ENCODE peak calls at places on chromosomes 7 and 10, in seven cellular contexts. One of them, this sample, is unnamed.

GRCh38 chr7:23024454-23024853 is 10.5 kb upstream of the HYCC1 start:
- DNase-seq in upper lobe of left lung: no peak
- DNase-seq in choroid plexus epithelial cell: no peak
- DNase-seq in astrocyte: no peak
- DNase-seq in HepG2: no peak
- DNase-seq in fibroblast of the aortic adventitia: no peak
- DNase-seq in mesendoderm: no peak
- DNase-seq in this sample: no peak

GRCh38 chr10:35083242-35083641 is 6.9 kb downstream of the CUL2 start:
- DNase-seq in upper lobe of left lung: no peak
- DNase-seq in choroid plexus epithelial cell: no peak
- DNase-seq in astrocyte: no peak
- DNase-seq in HepG2: no peak
- DNase-seq in fibroblast of the aortic adventitia: no peak
- DNase-seq in mesendoderm: no peak
- DNase-seq in this sample: no peak

GRCh38 chr10:56722912-56723311 is 361.9 kb upstream of the ZWINT start:
- DNase-seq in upper lobe of left lung: no peak
- DNase-seq in choroid plexus epithelial cell: no peak
- DNase-seq in astrocyte: no peak
- DNase-seq in HepG2: no peak
- DNase-seq in fibroblast of the aortic adventitia: no peak
- DNase-seq in mesendoderm: peak
- DNase-seq in this sample: no peak

GRCh38 chr7:80491462-80491861 is 20.4 kb downstream of the GNAT3 start:
- DNase-seq in upper lobe of left lung: no peak
- DNase-seq in choroid plexus epithelial cell: no peak
- DNase-seq in astrocyte: no peak
- DNase-seq in HepG2: no peak
- DNase-seq in fibroblast of the aortic adventitia: no peak
- DNase-seq in mesendoderm: no peak
- DNase-seq in this sample: no peak

GRCh38 chr7:10802011-10802410 is 171.7 kb upstream of the PHF14 start:
- DNase-seq in upper lobe of left lung: no peak
- DNase-seq in choroid plexus epithelial cell: no peak
- DNase-seq in astrocyte: no peak
- DNase-seq in HepG2: no peak
- DNase-seq in fibroblast of the aortic adventitia: no peak
- DNase-seq in mesendoderm: no peak
- DNase-seq in this sample: no peak

GRCh38 chr7:7335215-7335614 is 152.9 kb downstream of the C1GALT1 start:
- DNase-seq in upper lobe of left lung: no peak
- DNase-seq in choroid plexus epithelial cell: no peak
- DNase-seq in astrocyte: no peak
- DNase-seq in HepG2: no peak
- DNase-seq in fibroblast of the aortic adventitia: no peak
- DNase-seq in mesendoderm: no peak
- DNase-seq in this sample: no peak

GRCh38 chr10:48456361-48456804 is 148.5 kb downstream of the ARHGAP22 start:
- DNase-seq in upper lobe of left lung: peak
- DNase-seq in choroid plexus epithelial cell: peak
- DNase-seq in astrocyte: no peak
- DNase-seq in HepG2: no peak
- DNase-seq in fibroblast of the aortic adventitia: no peak
- DNase-seq in mesendoderm: no peak
- DNase-seq in this sample: peak

GRCh38 chr7:15248514-15248913 is 313.3 kb downstream of the AGMO start:
- DNase-seq in upper lobe of left lung: no peak
- DNase-seq in choroid plexus epithelial cell: no peak
- DNase-seq in astrocyte: no peak
- DNase-seq in HepG2: no peak
- DNase-seq in fibroblast of the aortic adventitia: no peak
- DNase-seq in mesendoderm: no peak
- DNase-seq in this sample: no peak

GRCh38 chr10:23516530-23516929 is 77.7 kb downstream of the OTUD1 start:
- DNase-seq in upper lobe of left lung: no peak
- DNase-seq in choroid plexus epithelial cell: peak
- DNase-seq in astrocyte: peak
- DNase-seq in HepG2: peak
- DNase-seq in fibroblast of the aortic adventitia: peak
- DNase-seq in mesendoderm: peak
- DNase-seq in this sample: no peak

GRCh38 chr10:103879831-103880230 is 24.5 kb upstream of the SH3PXD2A start:
- DNase-seq in upper lobe of left lung: no peak
- DNase-seq in choroid plexus epithelial cell: no peak
- DNase-seq in astrocyte: no peak
- DNase-seq in HepG2: no peak
- DNase-seq in fibroblast of the aortic adventitia: no peak
- DNase-seq in mesendoderm: no peak
- DNase-seq in this sample: no peak

GRCh38 chr10:87752571-87752970 is 65.5 kb downstream of the ATAD1 start:
- DNase-seq in upper lobe of left lung: no peak
- DNase-seq in choroid plexus epithelial cell: peak
- DNase-seq in astrocyte: peak
- DNase-seq in HepG2: no peak
- DNase-seq in fibroblast of the aortic adventitia: peak
- DNase-seq in mesendoderm: no peak
- DNase-seq in this sample: no peak

GRCh38 chr7:41656357-41656756 is 46.5 kb downstream of the INHBA start:
- DNase-seq in upper lobe of left lung: no peak
- DNase-seq in choroid plexus epithelial cell: peak
- DNase-seq in astrocyte: peak
- DNase-seq in HepG2: no peak
- DNase-seq in fibroblast of the aortic adventitia: peak
- DNase-seq in mesendoderm: no peak
- DNase-seq in this sample: no peak

GRCh38 chr10:88261152-88261551 is 322.0 kb downstream of the RNLS start:
- DNase-seq in upper lobe of left lung: no peak
- DNase-seq in choroid plexus epithelial cell: no peak
- DNase-seq in astrocyte: no peak
- DNase-seq in HepG2: no peak
- DNase-seq in fibroblast of the aortic adventitia: no peak
- DNase-seq in mesendoderm: no peak
- DNase-seq in this sample: no peak

GRCh38 chr10:75679546-75679945 is 248.1 kb downstream of the LRMDA start:
- DNase-seq in upper lobe of left lung: no peak
- DNase-seq in choroid plexus epithelial cell: no peak
- DNase-seq in astrocyte: peak
- DNase-seq in HepG2: no peak
- DNase-seq in fibroblast of the aortic adventitia: no peak
- DNase-seq in mesendoderm: no peak
- DNase-seq in this sample: no peak

GRCh38 chr10:118543714-118544400 is 51.6 kb downstream of the PRLHR start:
- DNase-seq in upper lobe of left lung: peak
- DNase-seq in choroid plexus epithelial cell: peak
- DNase-seq in astrocyte: peak
- DNase-seq in HepG2: peak
- DNase-seq in fibroblast of the aortic adventitia: peak
- DNase-seq in mesendoderm: peak
- DNase-seq in this sample: peak

GRCh38 chr10:71213761-71214440 is 1.5 kb downstream of the UNC5B start:
- DNase-seq in upper lobe of left lung: no peak
- DNase-seq in choroid plexus epithelial cell: peak
- DNase-seq in astrocyte: peak
- DNase-seq in HepG2: no peak
- DNase-seq in fibroblast of the aortic adventitia: peak
- DNase-seq in mesendoderm: peak
- DNase-seq in this sample: no peak

GRCh38 chr7:124768525-124768924 is 2.9 kb upstream of the GPR37 start:
- DNase-seq in upper lobe of left lung: no peak
- DNase-seq in choroid plexus epithelial cell: no peak
- DNase-seq in astrocyte: no peak
- DNase-seq in HepG2: no peak
- DNase-seq in fibroblast of the aortic adventitia: no peak
- DNase-seq in mesendoderm: no peak
- DNase-seq in this sample: no peak

GRCh38 chr7:124762611-124763143 is 2.9 kb downstream of the GPR37 start:
- DNase-seq in upper lobe of left lung: no peak
- DNase-seq in choroid plexus epithelial cell: no peak
- DNase-seq in astrocyte: no peak
- DNase-seq in HepG2: peak
- DNase-seq in fibroblast of the aortic adventitia: no peak
- DNase-seq in mesendoderm: peak
- DNase-seq in this sample: no peak

GRCh38 chr7:124764847-124765400 is 668 bp downstream of the GPR37 start:
- DNase-seq in upper lobe of left lung: peak
- DNase-seq in choroid plexus epithelial cell: peak
- DNase-seq in astrocyte: no peak
- DNase-seq in HepG2: no peak
- DNase-seq in fibroblast of the aortic adventitia: no peak
- DNase-seq in mesendoderm: peak
- DNase-seq in this sample: peak

GRCh38 chr7:124764071-124764846 is 1.3 kb downstream of the GPR37 start:
- DNase-seq in upper lobe of left lung: no peak
- DNase-seq in choroid plexus epithelial cell: no peak
- DNase-seq in astrocyte: no peak
- DNase-seq in HepG2: no peak
- DNase-seq in fibroblast of the aortic adventitia: no peak
- DNase-seq in mesendoderm: no peak
- DNase-seq in this sample: no peak

GRCh38 chr7:124765401-124766352 is at the start of gene GPR37:
- DNase-seq in upper lobe of left lung: peak
- DNase-seq in choroid plexus epithelial cell: peak
- DNase-seq in astrocyte: peak
- DNase-seq in HepG2: no peak
- DNase-seq in fibroblast of the aortic adventitia: peak
- DNase-seq in mesendoderm: peak
- DNase-seq in this sample: peak
- H3K4me3 ChIP-seq in upper lobe of left lung: peak
- H3K4me3 ChIP-seq in choroid plexus epithelial cell: peak
- H3K4me3 ChIP-seq in astrocyte: peak
- H3K4me3 ChIP-seq in HepG2: no peak
- H3K4me3 ChIP-seq in fibroblast of the aortic adventitia: peak
- H3K4me3 ChIP-seq in mesendoderm: peak
- H3K4me3 ChIP-seq in this sample: peak

GRCh38 chr7:50308301-50309129 is 4.0 kb downstream of the IKZF1 start:
- DNase-seq in upper lobe of left lung: no peak
- DNase-seq in choroid plexus epithelial cell: no peak
- DNase-seq in astrocyte: no peak
- DNase-seq in HepG2: no peak
- DNase-seq in fibroblast of the aortic adventitia: no peak
- DNase-seq in mesendoderm: no peak
- DNase-seq in this sample: no peak

GRCh38 chr7:50305697-50306300 is 1.3 kb downstream of the IKZF1 start:
- DNase-seq in upper lobe of left lung: no peak
- DNase-seq in choroid plexus epithelial cell: no peak
- DNase-seq in astrocyte: no peak
- DNase-seq in HepG2: no peak
- DNase-seq in fibroblast of the aortic adventitia: no peak
- DNase-seq in mesendoderm: no peak
- DNase-seq in this sample: no peak

GRCh38 chr7:50306491-50307367 is 2.2 kb downstream of the IKZF1 start:
- DNase-seq in upper lobe of left lung: no peak
- DNase-seq in choroid plexus epithelial cell: no peak
- DNase-seq in astrocyte: no peak
- DNase-seq in HepG2: no peak
- DNase-seq in fibroblast of the aortic adventitia: no peak
- DNase-seq in mesendoderm: no peak
- DNase-seq in this sample: no peak

GRCh38 chr7:50309130-50309478 is 4.6 kb downstream of the IKZF1 start:
- DNase-seq in upper lobe of left lung: no peak
- DNase-seq in choroid plexus epithelial cell: no peak
- DNase-seq in astrocyte: no peak
- DNase-seq in HepG2: no peak
- DNase-seq in fibroblast of the aortic adventitia: no peak
- DNase-seq in mesendoderm: no peak
- DNase-seq in this sample: no peak

DNA sequence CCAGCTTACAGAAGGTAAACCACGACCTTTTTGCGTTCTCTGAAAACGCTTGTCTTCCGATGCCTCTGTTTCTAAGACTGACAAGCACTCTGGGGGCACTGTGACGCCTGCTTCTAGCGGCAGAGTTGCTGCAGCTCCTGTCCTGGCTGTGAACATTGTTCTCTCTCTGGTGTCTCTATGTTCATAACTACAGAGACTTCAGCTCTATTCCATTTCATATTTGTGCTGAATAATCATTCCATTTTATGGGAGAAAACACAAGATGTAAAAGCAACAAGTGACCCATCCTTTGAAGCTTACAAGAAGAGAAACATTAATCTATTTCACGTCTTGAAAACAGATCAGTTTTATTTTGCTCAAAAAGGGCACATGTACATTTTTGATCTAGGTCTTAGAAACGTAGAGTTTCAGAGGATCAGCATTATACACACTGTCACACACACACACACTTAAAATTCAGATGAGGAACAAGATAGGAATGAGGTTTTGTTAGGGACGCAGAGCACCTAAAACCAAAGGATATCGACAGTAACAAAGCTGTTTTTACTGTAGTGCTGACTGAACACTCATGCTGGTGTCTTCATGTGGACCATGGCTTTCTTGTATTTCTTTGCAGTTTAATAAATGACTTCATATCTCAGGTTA is 3.0 kb downstream of the IKZF1 start:
- DNase-seq in upper lobe of left lung: no peak
- DNase-seq in choroid plexus epithelial cell: no peak
- DNase-seq in astrocyte: no peak
- DNase-seq in HepG2: no peak
- DNase-seq in fibroblast of the aortic adventitia: no peak
- DNase-seq in mesendoderm: no peak
- DNase-seq in this sample: no peak
- H3K4me3 ChIP-seq in upper lobe of left lung: peak
- H3K4me3 ChIP-seq in choroid plexus epithelial cell: no peak
- H3K4me3 ChIP-seq in astrocyte: no peak
- H3K4me3 ChIP-seq in HepG2: no peak
- H3K4me3 ChIP-seq in fibroblast of the aortic adventitia: no peak
- H3K4me3 ChIP-seq in mesendoderm: no peak
- H3K4me3 ChIP-seq in this sample: no peak

GRCh38 chr10:5987747-5988146 is 10.4 kb upstream of the IL15RA start:
- DNase-seq in upper lobe of left lung: no peak
- DNase-seq in choroid plexus epithelial cell: no peak
- DNase-seq in astrocyte: no peak
- DNase-seq in HepG2: no peak
- DNase-seq in fibroblast of the aortic adventitia: no peak
- DNase-seq in mesendoderm: no peak
- DNase-seq in this sample: no peak
- H3K4me3 ChIP-seq in upper lobe of left lung: no peak
- H3K4me3 ChIP-seq in choroid plexus epithelial cell: no peak
- H3K4me3 ChIP-seq in astrocyte: no peak
- H3K4me3 ChIP-seq in HepG2: no peak
- H3K4me3 ChIP-seq in fibroblast of the aortic adventitia: no peak
- H3K4me3 ChIP-seq in mesendoderm: no peak
- H3K4me3 ChIP-seq in this sample: no peak

DNA sequence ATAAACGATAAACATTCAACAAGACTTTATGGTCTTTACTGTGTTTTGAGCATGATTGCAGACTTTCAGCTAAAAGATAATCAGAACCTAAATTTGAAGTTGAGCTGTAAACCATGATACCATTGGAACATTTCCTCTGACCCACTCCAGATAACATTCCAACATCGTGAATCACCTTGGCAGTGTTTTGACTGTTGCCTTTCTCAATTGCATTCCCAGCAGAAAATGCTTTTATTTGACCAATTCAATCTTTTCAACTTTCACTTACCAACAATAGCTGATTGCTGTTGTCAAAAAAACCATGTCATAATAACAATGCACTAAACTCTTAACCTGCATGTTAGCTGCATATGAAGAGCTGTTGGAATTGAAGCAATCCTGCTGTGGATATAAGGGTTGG is 165.5 kb downstream of the MDFIC start:
- DNase-seq in upper lobe of left lung: peak
- DNase-seq in choroid plexus epithelial cell: peak
- DNase-seq in astrocyte: peak
- DNase-seq in HepG2: peak
- DNase-seq in fibroblast of the aortic adventitia: peak
- DNase-seq in mesendoderm: peak
- DNase-seq in this sample: no peak
- H3K4me3 ChIP-seq in upper lobe of left lung: no peak
- H3K4me3 ChIP-seq in choroid plexus epithelial cell: no peak
- H3K4me3 ChIP-seq in astrocyte: no peak
- H3K4me3 ChIP-seq in HepG2: no peak
- H3K4me3 ChIP-seq in fibroblast of the aortic adventitia: no peak
- H3K4me3 ChIP-seq in mesendoderm: no peak
- H3K4me3 ChIP-seq in this sample: no peak

GRCh38 chr7:47636111-47636692 is 54.3 kb upstream of the TNS3 start:
- DNase-seq in upper lobe of left lung: no peak
- DNase-seq in choroid plexus epithelial cell: no peak
- DNase-seq in astrocyte: no peak
- DNase-seq in HepG2: peak
- DNase-seq in fibroblast of the aortic adventitia: no peak
- DNase-seq in mesendoderm: no peak
- DNase-seq in this sample: no peak
- H3K4me3 ChIP-seq in upper lobe of left lung: no peak
- H3K4me3 ChIP-seq in choroid plexus epithelial cell: no peak
- H3K4me3 ChIP-seq in astrocyte: no peak
- H3K4me3 ChIP-seq in HepG2: peak
- H3K4me3 ChIP-seq in fibroblast of the aortic adventitia: no peak
- H3K4me3 ChIP-seq in mesendoderm: no peak
- H3K4me3 ChIP-seq in this sample: no peak

This sample was measured in breast epithelium.